ENCODE peak calls at places on chromosomes 5 and 9, in eight cellular contexts. U is Peyer's patch; A is kidney; F is CD8-positive, alpha-beta memory T cell; M is CD4-positive, alpha-beta memory T cell; R is psoas muscle; B is tibial nerve; T is fibroblast of lung. Y is an unnamed sample. For H3K4me1, the result is how much of the 10 kb centered on the place peaks cover.

GRCh38 chr9:86943223-86943870 is 4.0 kb downstream of the GAS1 start:
- DNase-seq in A (no peak), F (no peak), B (peak), R (peak), M (no peak), T (no peak), U (no peak), Y (no peak)

GRCh38 chr5:166338801-166339200 is 1952.6 kb upstream of the WWC1 start:
- DNase-seq in R (no peak), T (peak), A (no peak), B (no peak), U (no peak), M (no peak), F (no peak), Y (no peak)

GRCh38 chr5:53201746-53202145 is 92.2 kb upstream of the MOCS2 start:
- DNase-seq in T (no peak), M (no peak), R (no peak), B (no peak), F (no peak), A (no peak), U (no peak), Y (no peak)

GRCh38 chr5:153712946-153713345 is 222.5 kb downstream of the GRIA1 start:
- DNase-seq in U (no peak), R (no peak), A (no peak), F (no peak), B (no peak), T (no peak), M (no peak), Y (no peak)

GRCh38 chr5:116410345-116410890 is 164.2 kb downstream of the SEMA6A start:
- DNase-seq in M (no peak), T (no peak), U (no peak), F (no peak), A (no peak), B (no peak), R (no peak), Y (no peak)

GRCh38 chr5:79120221-79120620 is 8.6 kb downstream of the BHMT start:
- DNase-seq in R (no peak), T (peak), B (no peak), F (no peak), M (no peak), U (no peak), A (no peak), Y (no peak)

GRCh38 chr5:81232449-81233079 is 558 bp upstream of the CKMT2 start:
- DNase-seq in R (peak), T (no peak), U (no peak), A (peak), B (peak), M (no peak), F (no peak), Y (no peak)

GRCh38 chr9:119322137-119322695 is 47.0 kb downstream of the BRINP1 start:
- DNase-seq in R (no peak), F (no peak), T (peak), U (no peak), M (no peak), B (no peak), A (peak), Y (no peak)

GRCh38 chr9:80326105-80326504 is 754.3 kb downstream of the TLE4 start:
- DNase-seq in M (no peak), T (no peak), A (no peak), R (no peak), U (no peak), F (no peak), B (no peak), Y (no peak)

GRCh38 chr5:123810253-123810652 is 298.3 kb downstream of the CSNK1G3 start:
- DNase-seq in B (peak), T (no peak), F (no peak), U (no peak), M (no peak), R (no peak), A (no peak), Y (no peak)

GRCh38 chr5:6603643-6604042 is 29.2 kb downstream of the NSUN2 start:
- DNase-seq in U (no peak), M (no peak), B (no peak), T (no peak), F (no peak), R (no peak), A (no peak), Y (no peak)

GRCh38 chr5:6604946-6605345 is 27.9 kb downstream of the NSUN2 start:
- DNase-seq in T (no peak), R (no peak), F (no peak), M (no peak), B (no peak), A (no peak), U (no peak), Y (no peak)

GRCh38 chr5:6604341-6604740 is 28.5 kb downstream of the NSUN2 start:
- DNase-seq in A (no peak), M (no peak), T (no peak), B (no peak), R (no peak), F (no peak), U (no peak), Y (no peak)

GRCh38 chr5:6601271-6601670 is 31.6 kb downstream of the NSUN2 start:
- DNase-seq in F (no peak), B (no peak), T (no peak), U (no peak), R (no peak), A (no peak), M (no peak), Y (no peak)

DNA sequence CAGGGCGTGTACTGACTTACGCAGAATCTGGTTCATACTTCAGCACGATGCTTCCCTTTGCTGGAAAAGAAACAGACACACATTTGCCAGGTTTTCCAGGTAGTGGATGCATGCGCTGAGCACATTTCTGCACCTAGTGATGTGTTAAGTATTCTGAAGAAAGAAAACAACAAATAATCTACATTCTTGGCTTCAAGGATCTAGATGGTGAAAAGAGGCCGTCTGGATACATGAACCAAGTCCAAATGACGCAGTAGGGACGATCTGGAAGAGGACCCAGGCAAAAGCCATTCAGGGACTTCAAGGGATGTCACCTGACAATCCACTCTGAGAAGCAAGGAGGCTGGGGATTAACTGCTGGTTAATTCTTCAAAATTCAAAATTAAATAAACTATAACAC is 30.4 kb downstream of the NSUN2 start:
- DNase-seq in B (no peak), A (no peak), M (no peak), F (no peak), T (no peak), U (no peak), R (no peak), Y (no peak)
- H3K4me1 ChIP-seq in B (under half), A (under half), M (under half), F (under half), T (under half), U (under half), R (under half), Y (under half)

GRCh38 chr5:1130218-1130946 is 18.5 kb upstream of the SLC12A7 start:
- DNase-seq in F (no peak), A (peak), T (no peak), B (no peak), M (no peak), R (no peak), U (peak), Y (no peak)

GRCh38 chr5:1128977-1129724 is 17.3 kb upstream of the SLC12A7 start:
- DNase-seq in M (no peak), U (no peak), T (no peak), B (no peak), F (no peak), A (peak), R (peak), Y (no peak)

GRCh38 chr5:1131191-1131621 is 19.3 kb upstream of the SLC12A7 start:
- DNase-seq in F (no peak), B (no peak), U (no peak), M (no peak), T (no peak), A (peak), R (no peak), Y (no peak)

GRCh38 chr5:1127991-1128785 is 16.3 kb upstream of the SLC12A7 start:
- DNase-seq in T (no peak), F (no peak), A (peak), U (no peak), B (no peak), M (no peak), R (peak), Y (no peak)

GRCh38 chr5:1129725-1130082 is 17.8 kb upstream of the SLC12A7 start:
- DNase-seq in T (no peak), U (peak), R (no peak), B (no peak), F (no peak), A (peak), M (no peak), Y (no peak)
- H3K27ac ChIP-seq in T (no peak), U (peak), R (no peak), B (no peak), F (no peak), A (no peak), M (no peak), Y (no peak)

DNA sequence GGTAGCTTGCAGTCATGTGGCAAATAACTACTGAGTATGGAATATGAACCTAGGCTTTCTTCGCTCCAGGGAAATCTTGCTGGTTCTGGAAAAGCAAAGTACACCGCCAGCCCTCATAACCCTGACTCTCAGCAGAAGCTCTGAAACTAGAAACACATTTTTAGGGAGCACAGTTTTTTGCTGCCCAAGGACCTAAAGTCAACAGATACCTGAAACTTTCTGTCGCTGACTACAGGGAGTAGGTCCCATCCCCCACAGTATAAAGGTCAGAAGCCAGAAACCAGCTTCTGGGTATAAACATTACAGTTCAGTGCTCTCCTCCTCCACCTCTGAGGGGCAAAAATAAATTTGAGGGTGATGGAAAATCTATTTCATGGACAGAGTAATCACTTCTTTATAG is 3.0 kb downstream of the ATOX1 start:
- DNase-seq in M (no peak), T (no peak), R (no peak), F (no peak), B (no peak), A (no peak), U (no peak), Y (no peak)
- H3K4me1 ChIP-seq in M (under half), T (under half), R (under half), F (under half), B (under half), A (under half), U (under half), Y (under half)

GRCh38 chr9:112505083-112505482 is 18.5 kb downstream of the KIAA1958 start:
- DNase-seq in F (no peak), M (no peak), U (no peak), T (no peak), B (no peak), A (no peak), R (no peak), Y (no peak)

GRCh38 chr9:112507281-112507680 is 20.7 kb downstream of the KIAA1958 start:
- DNase-seq in R (no peak), A (no peak), F (no peak), U (no peak), B (no peak), M (no peak), T (no peak), Y (no peak)

GRCh38 chr9:112502177-112502946 is 15.7 kb downstream of the KIAA1958 start:
- DNase-seq in T (no peak), F (no peak), B (no peak), R (no peak), A (no peak), M (no peak), U (no peak), Y (no peak)

GRCh38 chr9:112503170-112503569 is 16.5 kb downstream of the KIAA1958 start:
- DNase-seq in F (no peak), R (no peak), U (no peak), B (no peak), M (no peak), A (no peak), T (no peak), Y (no peak)

GRCh38 chr9:112505607-112506006 is 19.0 kb downstream of the KIAA1958 start:
- DNase-seq in R (no peak), B (no peak), F (no peak), T (no peak), M (no peak), A (no peak), U (no peak), Y (no peak)
- H3K27ac ChIP-seq in R (no peak), B (no peak), F (no peak), T (no peak), M (no peak), A (peak), U (no peak), Y (no peak)

GRCh38 chr9:37969558-37970300 is 65.8 kb upstream of the SLC25A51 start:
- DNase-seq in A (peak), U (peak), B (no peak), R (no peak), T (no peak), F (no peak), M (no peak), Y (peak)
- H3K4me1 ChIP-seq in A (under half), U (under half), B (under half), R (under half), T (under half), F (under half), M (under half), Y (half or more)